ENCODE peak calls at places on chromosomes 12 and 14, in five cellular contexts. X is IMR-90, H is K562, O is GM12878, N is HepG2. Z is an unnamed sample.

GRCh38 chr14:89507521-89507920 is 90.5 kb upstream of the FOXN3 start:
- DNase-seq in X (peak), O (peak), H (no peak), N (peak), Z (no peak)

GRCh38 chr14:100333867-100334266 is 10.7 kb downstream of the SLC25A47 start:
- DNase-seq in N (no peak), H (no peak), X (no peak), O (no peak), Z (no peak)

GRCh38 chr14:64795211-64795610 is 84.5 kb downstream of the SPTB start:
- DNase-seq in O (no peak), N (no peak), H (no peak), X (no peak), Z (no peak)

GRCh38 chr14:91299483-91300115 is 55.1 kb upstream of the GPR68 start:
- DNase-seq in O (no peak), H (no peak), X (no peak), N (no peak), Z (no peak)

GRCh38 chr12:92928431-92928961 is 599 bp downstream of the EEA1 start:
- DNase-seq in X (no peak), N (no peak), H (peak), O (no peak), Z (peak)

GRCh38 chr12:71125515-71125914 is 32.3 kb downstream of the TSPAN8 start:
- DNase-seq in N (peak), O (no peak), X (no peak), H (peak), Z (no peak)

GRCh38 chr12:68900241-68900640 is 32.7 kb downstream of the CPM start:
- DNase-seq in X (no peak), O (no peak), N (no peak), H (no peak), Z (no peak)

GRCh38 chr12:7915911-7916403 is 20.0 kb downstream of the SLC2A3 start:
- DNase-seq in N (no peak), H (no peak), X (no peak), O (no peak), Z (no peak)

GRCh38 chr12:48454675-48455074 is 17.7 kb upstream of the ANP32D start:
- DNase-seq in O (no peak), N (peak), H (peak), X (peak), Z (peak)

GRCh38 chr14:34981743-34982420 is 910 bp upstream of the SRP54 start:
- DNase-seq in N (no peak), H (no peak), O (no peak), X (peak), Z (peak)

GRCh38 chr12:106139422-106140141 is 828 bp upstream of the NUAK1 start:
- DNase-seq in O (no peak), X (peak), N (peak), H (no peak), Z (peak)

GRCh38 chr12:388547-389137 is 478 bp downstream of the KDM5A start:
- DNase-seq in H (no peak), O (no peak), N (no peak), X (peak), Z (peak)

GRCh38 chr12:15584366-15585041 is 204.7 kb downstream of the EPS8 start:
- DNase-seq in N (peak), X (peak), H (no peak), O (no peak), Z (no peak)

GRCh38 chr12:93144109-93144508 is 215.0 kb upstream of the EEA1 start:
- DNase-seq in N (no peak), X (peak), H (no peak), O (no peak), Z (no peak)

GRCh38 chr14:23638414-23639047 is 2.4 kb downstream of the DHRS2 start:
- DNase-seq in O (no peak), N (peak), H (no peak), X (no peak), Z (no peak)

GRCh38 chr12:52692253-52692652 is 11.1 kb downstream of the KRT77 start:
- DNase-seq in N (peak), H (peak), O (no peak), X (no peak), Z (peak)

GRCh38 chr14:71319646-71320045 is 412.4 kb downstream of the PCNX1 start:
- DNase-seq in H (no peak), N (no peak), X (peak), O (no peak), Z (peak)

GRCh38 chr14:90969493-90970166 is 90.8 kb downstream of the RPS6KA5 start:
- DNase-seq in N (no peak), O (no peak), H (no peak), X (no peak), Z (no peak)

GRCh38 chr14:90439874-90440442 is 43.1 kb downstream of the CALM1 start:
- DNase-seq in H (no peak), O (no peak), X (no peak), N (no peak), Z (no peak)

GRCh38 chr14:97336816-97337215 is 539.6 kb downstream of the VRK1 start:
- DNase-seq in O (no peak), N (no peak), X (no peak), H (no peak), Z (no peak)

GRCh38 chr14:28635387-28635786 is 131.2 kb upstream of the FOXG1 start:
- DNase-seq in H (peak), O (no peak), N (peak), X (peak), Z (peak)

GRCh38 chr12:132103542-132104308 is 40.4 kb downstream of the DDX51 start:
- DNase-seq in X (no peak), H (no peak), O (no peak), N (no peak), Z (no peak)

GRCh38 chr14:96602186-96602585 is 100.0 kb downstream of the PAPOLA start:
- DNase-seq in N (no peak), H (no peak), O (no peak), X (no peak), Z (no peak)

GRCh38 chr14:91906374-91906773 is 39.0 kb upstream of the TC2N start:
- DNase-seq in N (no peak), X (no peak), O (no peak), H (no peak), Z (peak)

GRCh38 chr14:52342849-52343606 is 28.9 kb downstream of the PTGER2 start:
- DNase-seq in O (no peak), H (no peak), N (no peak), X (peak), Z (no peak)

GRCh38 chr14:93953739-93954515 is 22.4 kb downstream of the ASB2 start:
- DNase-seq in O (no peak), N (no peak), H (no peak), X (no peak), Z (no peak)

GRCh38 chr12:117312770-117313169 is 48.7 kb downstream of the NOS1 start:
- DNase-seq in X (no peak), H (no peak), O (no peak), N (no peak), Z (no peak)

GRCh38 chr14:53975444-53975843 is 18.8 kb upstream of the BMP4 start:
- DNase-seq in O (no peak), H (no peak), N (peak), X (no peak), Z (no peak)

GRCh38 chr14:30908826-30909225 is 34.5 kb downstream of the COCH start:
- DNase-seq in H (no peak), X (no peak), N (no peak), O (no peak), Z (no peak)

GRCh38 chr12:80553316-80553715 is 109.3 kb downstream of the PTPRQ start:
- DNase-seq in X (peak), N (no peak), O (no peak), H (no peak), Z (peak)

GRCh38 chr12:110249105-110249504 is 31.9 kb upstream of the ATP2A2 start:
- DNase-seq in H (no peak), O (no peak), N (no peak), X (peak), Z (no peak)

GRCh38 chr12:68538722-68539614 is 71.7 kb upstream of the RAP1B start:
- DNase-seq in O (peak), H (peak), X (peak), N (no peak), Z (no peak)

GRCh38 chr14:58488550-58488949 is 61.0 kb downstream of the KIAA0586 start:
- DNase-seq in X (peak), O (no peak), H (no peak), N (no peak), Z (no peak)

GRCh38 chr12:69534389-69534822 is 50.9 kb upstream of the CCT2 start:
- DNase-seq in X (peak), O (peak), H (no peak), N (peak), Z (peak)

GRCh38 chr12:1398673-1399072 is 195.7 kb downstream of the FBXL14 start:
- DNase-seq in O (no peak), N (no peak), H (no peak), X (peak), Z (no peak)

GRCh38 chr12:26701604-26702215 is 131.3 kb downstream of the ITPR2 start:
- DNase-seq in H (no peak), X (peak), N (peak), O (no peak), Z (peak)

GRCh38 chr14:99229654-99230215 is 42.3 kb downstream of the BCL11B start:
- DNase-seq in X (no peak), N (no peak), H (no peak), O (no peak), Z (no peak)
- TF ChIP-seq RFX5 in X (no peak), N (no peak), H (no peak), O (no peak), Z (no peak)

GRCh38 chr14:68506021-68506644 is 286.7 kb downstream of the ZFP36L1 start:
- DNase-seq in X (peak), O (no peak), N (no peak), H (no peak), Z (no peak)

GRCh38 chr14:68508581-68508980 is 284.3 kb downstream of the ZFP36L1 start:
- DNase-seq in X (no peak), H (no peak), O (no peak), N (no peak), Z (no peak)

GRCh38 chr14:68504861-68505260 is 288.0 kb downstream of the ZFP36L1 start:
- DNase-seq in X (no peak), H (no peak), N (no peak), O (no peak), Z (no peak)

GRCh38 chr14:68507544-68508081 is 285.3 kb downstream of the ZFP36L1 start:
- DNase-seq in H (no peak), X (no peak), O (no peak), N (no peak), Z (no peak)

DNA sequence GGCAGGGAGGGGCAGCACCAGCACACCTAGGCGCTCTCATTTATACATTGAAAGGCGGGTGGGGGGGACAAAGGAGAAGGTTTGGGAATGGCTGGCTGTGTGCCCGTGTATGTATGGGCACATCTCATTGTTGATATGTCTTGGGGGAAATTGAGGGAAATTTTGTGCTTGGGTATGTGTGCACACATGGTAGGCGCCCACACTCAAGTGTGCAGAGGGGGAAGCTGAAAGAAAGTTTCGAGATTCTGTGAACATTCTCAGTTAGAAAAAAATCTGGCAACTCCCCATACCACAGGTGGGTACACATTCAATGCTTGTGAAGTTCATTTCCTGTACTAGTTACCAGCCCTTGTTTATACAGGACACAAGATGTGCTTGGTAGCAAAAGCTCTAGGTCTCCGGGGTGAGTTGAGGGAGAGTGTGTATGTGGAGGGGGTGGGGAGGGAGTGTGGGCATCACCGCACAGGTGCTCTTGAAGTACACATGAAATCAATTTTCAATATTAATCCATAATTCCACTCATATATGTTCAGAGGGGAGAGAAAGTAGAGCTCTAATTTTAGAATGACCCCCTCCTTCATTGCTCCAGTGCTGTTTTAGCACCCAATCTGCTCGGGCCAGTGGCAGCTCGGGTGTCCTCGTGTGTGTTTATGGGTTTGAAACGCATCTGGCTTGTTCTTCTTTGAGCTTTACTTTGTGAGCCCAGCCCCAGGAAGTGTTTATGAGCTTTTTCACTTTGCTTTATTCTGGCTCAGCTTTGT is 286.0 kb downstream of the ZFP36L1 start:
- DNase-seq in H (no peak), O (peak), X (no peak), N (no peak), Z (no peak)
- TF ChIP-seq RFX5 in H (no peak), O (no peak), X (no peak), N (no peak), Z (no peak)

GRCh38 chr12:57110189-57111045 is 745 bp downstream of the STAT6 start:
- DNase-seq in X (peak), H (peak), N (peak), O (no peak), Z (peak)

GRCh38 chr12:57112492-57113294 is 1.5 kb upstream of the STAT6 start:
- DNase-seq in O (no peak), N (no peak), H (no peak), X (no peak), Z (no peak)

GRCh38 chr12:57111046-57111698 is at the start of gene STAT6:
- DNase-seq in N (peak), O (no peak), X (peak), H (peak), Z (peak)

GRCh38 chr12:57107456-57107855 is 3.7 kb downstream of the STAT6 start:
- DNase-seq in N (no peak), X (no peak), H (peak), O (no peak), Z (no peak)

DNA sequence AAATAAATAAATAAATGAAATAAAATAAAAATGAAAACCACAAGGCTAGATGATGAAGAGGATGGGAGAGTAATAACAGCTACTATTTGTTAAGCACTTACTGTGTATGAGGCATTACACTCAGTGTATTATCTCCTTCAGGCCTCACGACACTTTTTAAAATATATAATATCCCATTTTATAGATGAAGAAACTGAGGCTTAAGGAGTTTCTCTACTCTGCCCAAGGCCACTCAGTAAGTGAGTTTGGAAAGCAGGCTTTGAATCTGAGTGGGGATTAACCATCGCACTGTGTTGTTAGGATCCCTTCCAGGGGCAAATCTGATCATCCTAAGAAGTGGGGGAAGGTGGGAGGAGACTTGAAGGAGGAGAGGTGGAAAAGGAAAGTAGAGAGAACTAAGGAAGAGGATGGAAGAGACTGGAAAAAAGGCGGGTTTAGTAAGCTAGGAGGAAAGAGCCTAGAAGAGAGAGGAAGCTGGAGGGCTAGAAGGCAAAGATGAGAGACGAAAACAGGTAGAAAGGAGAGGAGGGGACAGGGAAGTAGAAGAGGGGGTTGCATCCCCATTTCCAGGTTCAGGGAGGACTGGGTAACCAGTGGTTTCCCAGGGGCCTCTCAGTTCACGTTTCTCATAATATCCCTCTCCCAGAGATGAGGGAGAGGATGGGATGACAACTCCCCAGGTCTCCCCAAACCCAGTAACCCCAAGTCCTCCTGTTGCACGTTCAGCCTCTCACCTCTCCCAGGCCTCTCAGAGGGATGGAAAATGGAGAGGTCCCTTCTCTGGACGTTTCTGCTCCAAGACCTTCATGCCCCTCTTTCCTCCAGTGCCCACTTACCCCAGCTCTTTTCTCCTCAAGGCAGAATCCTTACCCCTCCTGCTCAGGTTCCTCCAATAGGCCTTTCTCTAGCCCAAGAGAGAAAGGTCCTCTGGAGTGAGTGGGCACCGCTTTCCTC is 1.7 kb downstream of the STAT6 start:
- DNase-seq in O (no peak), X (no peak), N (no peak), H (peak), Z (no peak)
- TF ChIP-seq RFX5 in O (no peak), X (no peak), N (no peak), H (no peak), Z (no peak)

GRCh38 chr14:56952766-56953473 is 142.6 kb upstream of the OTX2 start:
- DNase-seq in H (no peak), O (no peak), X (no peak), N (no peak), Z (no peak)

GRCh38 chr14:56944397-56944796 is 134.1 kb upstream of the OTX2 start:
- DNase-seq in H (no peak), N (no peak), O (no peak), X (no peak), Z (no peak)

GRCh38 chr14:56945291-56945690 is 135.0 kb upstream of the OTX2 start:
- DNase-seq in N (no peak), X (no peak), O (no peak), H (no peak), Z (no peak)

GRCh38 chr14:56953884-56954283 is 143.6 kb upstream of the OTX2 start:
- DNase-seq in H (no peak), X (no peak), O (no peak), N (no peak), Z (no peak)

DNA sequence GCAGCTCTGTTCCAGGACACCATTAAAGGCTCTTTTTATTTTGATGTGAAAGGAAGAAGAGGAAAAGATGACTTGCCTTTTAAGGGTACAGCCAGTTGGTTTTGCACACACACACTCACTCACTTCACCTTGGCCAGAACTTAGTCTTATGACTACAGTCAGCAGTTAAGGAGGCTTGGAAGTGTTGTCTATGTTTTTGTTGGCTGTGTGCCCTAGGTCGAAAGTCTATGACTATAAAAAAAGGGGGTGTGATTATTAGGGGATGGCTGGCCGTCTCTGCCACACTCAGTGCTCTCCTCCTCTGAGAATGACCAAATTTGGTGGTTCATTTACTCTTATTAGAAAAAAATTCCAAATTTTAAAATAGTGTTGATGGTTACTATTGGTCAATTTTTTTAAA is 139.5 kb upstream of the OTX2 start:
- DNase-seq in H (no peak), O (no peak), X (no peak), N (no peak), Z (no peak)
- TF ChIP-seq RFX5 in H (no peak), O (no peak), X (no peak), N (no peak), Z (no peak)

GRCh38 chr14:103427485-103428443 is 42.5 kb downstream of the MARK3 start:
- DNase-seq in H (peak), N (no peak), X (peak), O (peak), Z (peak)
- TF ChIP-seq RFX5 in H (no peak), N (no peak), X (no peak), O (no peak), Z (no peak)

Z was measured in A549.